ENCODE peak calls at places on chromosomes 12 and 14, in seven cellular contexts. U, M, D, G, O, X and A are unnamed samples.

GRCh38 chr14:95741051-95741490 is 27.1 kb upstream of the TCL1A start:
- DNase-seq in M (no peak), O (no peak), X (no peak), U (no peak), G (peak; percentile 89), D (peak; percentile 44), A (peak; percentile 75)

GRCh38 chr12:97754306-97754705 is 291.7 kb downstream of the RMST start:
- DNase-seq in D (no peak), O (no peak), G (no peak), X (peak; percentile 30), U (no peak), M (no peak), A (no peak)

GRCh38 chr12:6963016-6963731 is 7.3 kb downstream of the PHB2 start:
- DNase-seq in O (no peak), G (peak; percentile 93), D (peak; percentile 95), X (no peak), U (no peak), M (no peak), A (peak; percentile 90)

GRCh38 chr12:6124411-6125151 is at the start of gene VWF:
- DNase-seq in U (no peak), X (no peak), G (no peak), M (no peak), D (no peak), O (peak; percentile 55), A (no peak)

GRCh38 chr12:59570134-59570533 is 25.7 kb upstream of the SLC16A7 start:
- DNase-seq in M (peak; percentile 50), U (no peak), D (peak; percentile 20), G (no peak), X (no peak), O (no peak), A (no peak)

GRCh38 chr12:20264608-20265114 is 103.7 kb upstream of the PDE3A start:
- DNase-seq in O (no peak), D (no peak), M (no peak), G (no peak), X (no peak), U (no peak), A (no peak)

GRCh38 chr14:101002738-101003137 is 99.2 kb upstream of the RTL1 start:
- DNase-seq in M (no peak), G (no peak), D (no peak), O (no peak), U (no peak), X (no peak), A (no peak)

GRCh38 chr12:20300457-20300856 is 67.9 kb upstream of the PDE3A start:
- DNase-seq in X (no peak), O (no peak), U (no peak), G (no peak), D (no peak), M (no peak), A (no peak)

GRCh38 chr12:121438905-121439304 is 39.0 kb downstream of the RNF34 start:
- DNase-seq in D (no peak), G (no peak), M (no peak), X (no peak), U (no peak), O (no peak), A (no peak)

GRCh38 chr12:13234045-13234641 is 37.6 kb downstream of the EMP1 start:
- DNase-seq in U (no peak), D (peak; percentile 70), O (peak; percentile 67), G (no peak), M (peak; percentile 67), X (no peak), A (no peak)

GRCh38 chr12:80162177-80162576 is 62.8 kb downstream of the OTOGL start:
- DNase-seq in O (no peak), D (no peak), M (no peak), X (no peak), U (no peak), G (no peak), A (no peak)

GRCh38 chr14:78152246-78153068 is 17.7 kb upstream of the NRXN3 start:
- DNase-seq in D (no peak), U (no peak), X (no peak), G (peak; percentile 80), M (no peak), O (no peak), A (peak; percentile 87)

GRCh38 chr14:92890830-92891598 is 31.9 kb upstream of the CHGA start:
- DNase-seq in U (no peak), M (no peak), G (no peak), O (no peak), X (peak; percentile 77), D (peak; percentile 19), A (peak; percentile 52)

GRCh38 chr12:92668739-92669138 is 34.0 kb upstream of the PLEKHG7 start:
- DNase-seq in G (no peak), D (no peak), X (no peak), O (no peak), U (no peak), M (no peak), A (no peak)

GRCh38 chr12:42921741-42922511 is 332.4 kb upstream of the PRICKLE1 start:
- DNase-seq in X (no peak), D (peak; percentile 13), G (no peak), U (no peak), O (no peak), M (peak; percentile 39), A (no peak)

GRCh38 chr14:92259613-92260357 is 63.2 kb upstream of the SLC24A4 start:
- DNase-seq in D (no peak), O (no peak), M (no peak), U (no peak), X (no peak), G (no peak), A (no peak)

GRCh38 chr12:56958422-56958821 is 1.0 kb upstream of the RDH16 start:
- DNase-seq in G (no peak), M (no peak), D (no peak), X (no peak), U (no peak), O (no peak), A (no peak)

GRCh38 chr12:108896331-108896730 is 16.4 kb downstream of the DAO start:
- DNase-seq in X (no peak), D (no peak), O (no peak), M (no peak), G (no peak), U (no peak), A (no peak)

GRCh38 chr14:60327447-60328331 is 78.7 kb downstream of the PPM1A start:
- DNase-seq in O (peak; percentile 11), U (no peak), G (peak; percentile 95), M (no peak), X (peak; percentile 83), D (peak; percentile 39), A (peak; percentile 73)

GRCh38 chr12:23704992-23705943 is 244.2 kb downstream of the SOX5 start:
- DNase-seq in X (no peak), U (no peak), M (no peak), D (no peak), G (no peak), O (no peak), A (no peak)

GRCh38 chr14:104107101-104107581 is 21.6 kb downstream of the ASPG start:
- DNase-seq in X (no peak), G (no peak), M (no peak), U (no peak), D (no peak), O (no peak), A (no peak)

GRCh38 chr12:57984629-57985151 is 43.3 kb downstream of the ATP23 start:
- DNase-seq in M (no peak), X (no peak), O (no peak), G (no peak), U (no peak), D (no peak), A (no peak)

GRCh38 chr12:78179346-78179745 is 348.7 kb downstream of the NAV3 start:
- DNase-seq in G (no peak), M (no peak), U (no peak), O (no peak), X (no peak), D (no peak), A (no peak)

GRCh38 chr14:103224996-103225874 is 102.0 kb downstream of the TNFAIP2 start:
- DNase-seq in U (no peak), M (no peak), X (no peak), O (no peak), D (no peak), G (no peak), A (no peak)

GRCh38 chr12:12901158-12901791 is 9.9 kb downstream of the GPRC5A start:
- DNase-seq in O (no peak), D (peak; percentile 87), U (no peak), X (no peak), G (no peak), M (peak; percentile 94), A (no peak)

GRCh38 chr14:92668266-92668973 is 80.0 kb downstream of the LGMN start:
- DNase-seq in U (no peak), D (no peak), X (no peak), O (no peak), M (no peak), G (no peak), A (no peak)

GRCh38 chr12:117152793-117153775 is 37.2 kb downstream of the FBXO21 start:
- DNase-seq in M (no peak), G (no peak), D (no peak), X (no peak), U (no peak), O (peak; percentile 43), A (no peak)

GRCh38 chr12:125092872-125093680 is 27.8 kb downstream of the AACS start:
- DNase-seq in X (peak; percentile 35), G (no peak), D (peak; percentile 78), M (peak; percentile 19), O (no peak), U (no peak), A (no peak)

GRCh38 chr12:52058631-52059324 is 7.5 kb downstream of the NR4A1 start:
- DNase-seq in U (no peak), X (peak; percentile 62), D (peak; percentile 30), G (peak; percentile 51), M (no peak), O (peak; percentile 28), A (no peak)